ENCODE peak calls at places on chromosomes 11 and 22, in seven cellular contexts. Y is esophagus muscularis mucosa, R is stomach, Z is sigmoid colon, D is endothelial cell of umbilical vein, B is transverse colon, W is breast epithelium. J is an unnamed sample.

GRCh38 chr11:32385998-32386397 is 49.3 kb downstream of the WT1 start:
- DNase-seq in W (no peak), Y (no peak), Z (no peak), B (peak; percentile 24), D (peak; percentile 14), R (no peak), J (no peak)

GRCh38 chr22:42904049-42904448 is 47.0 kb upstream of the ARFGAP3 start:
- DNase-seq in D (no peak), W (no peak), B (no peak), Z (no peak), R (no peak), Y (no peak), J (no peak)

GRCh38 chr11:60345489-60345888 is 18.4 kb downstream of the MS4A6E start:
- DNase-seq in W (no peak), R (peak; percentile 46), B (peak; percentile 37), Y (no peak), D (peak; percentile 54), Z (no peak), J (no peak)

GRCh38 chr11:11810764-11811726 is 30.7 kb upstream of the USP47 start:
- DNase-seq in D (no peak), B (no peak), W (no peak), Z (no peak), Y (no peak), R (no peak), J (no peak)

GRCh38 chr11:2691991-2692841 is 7.6 kb downstream of the KCNQ1OT1 start:
- DNase-seq in W (no peak), D (no peak), Y (no peak), Z (peak; percentile 40), B (no peak), R (no peak), J (peak; percentile 32)

GRCh38 chr11:73184953-73185671 is 33.0 kb upstream of the P2RY2 start:
- DNase-seq in Y (no peak), Z (peak; percentile 71), W (no peak), B (peak; percentile 82), R (peak; percentile 75), D (peak; percentile 75), J (peak; percentile 74)

GRCh38 chr11:68727783-68728182 is 23.5 kb downstream of the TESMIN start:
- DNase-seq in Y (no peak), B (no peak), R (no peak), W (no peak), D (peak; percentile 14), Z (no peak), J (no peak)

GRCh38 chr11:62245271-62245753 is 3.3 kb downstream of the SCGB1D2 start:
- DNase-seq in Z (no peak), Y (no peak), D (peak; percentile 51), R (peak; percentile 28), B (no peak), W (no peak), J (no peak)

GRCh38 chr11:97937501-97937900 is 1083.2 kb upstream of the CNTN5 start:
- DNase-seq in R (no peak), D (peak; percentile 6), Z (no peak), B (no peak), Y (no peak), W (no peak), J (no peak)

GRCh38 chr11:14768789-14769188 is 123.2 kb downstream of the CYP2R1 start:
- DNase-seq in Z (no peak), R (no peak), Y (no peak), D (no peak), W (no peak), B (no peak), J (no peak)

GRCh38 chr11:35418282-35418846 is 994 bp downstream of the SLC1A2 start:
- DNase-seq in D (no peak), Z (no peak), W (no peak), Y (no peak), R (no peak), B (no peak), J (no peak)

GRCh38 chr11:70229737-70230136 is 26.6 kb downstream of the FADD start:
- DNase-seq in Y (no peak), B (no peak), W (no peak), R (no peak), D (no peak), Z (no peak), J (no peak)

GRCh38 chr22:32080904-32081303 is 37.8 kb downstream of the SLC5A1 start:
- DNase-seq in Z (no peak), Y (peak; percentile 68), W (no peak), R (peak; percentile 45), B (peak; percentile 39), D (peak; percentile 11), J (no peak)

GRCh38 chr11:102268083-102268984 is 49.0 kb upstream of the BIRC3 start:
- DNase-seq in B (peak; percentile 95), Y (no peak), W (peak; percentile 95), Z (peak; percentile 85), R (peak; percentile 95), D (peak; percentile 51), J (peak; percentile 90)

GRCh38 chr22:49549851-49550430 is 277.7 kb downstream of the BRD1 start:
- DNase-seq in Z (no peak), R (no peak), W (no peak), D (no peak), B (no peak), Y (no peak), J (peak; percentile 25)

GRCh38 chr22:49551446-49551845 is 276.2 kb downstream of the BRD1 start:
- DNase-seq in Z (no peak), B (no peak), R (no peak), Y (no peak), W (no peak), D (no peak), J (peak; percentile 52)

GRCh38 chr22:49551897-49552659 is 275.6 kb downstream of the BRD1 start:
- DNase-seq in W (no peak), D (no peak), Z (peak; percentile 24), Y (no peak), R (no peak), B (no peak), J (peak; percentile 49)

GRCh38 chr22:49549256-49549655 is 278.4 kb downstream of the BRD1 start:
- DNase-seq in D (no peak), Z (peak; percentile 34), B (no peak), Y (no peak), W (no peak), R (no peak), J (peak; percentile 47)

DNA sequence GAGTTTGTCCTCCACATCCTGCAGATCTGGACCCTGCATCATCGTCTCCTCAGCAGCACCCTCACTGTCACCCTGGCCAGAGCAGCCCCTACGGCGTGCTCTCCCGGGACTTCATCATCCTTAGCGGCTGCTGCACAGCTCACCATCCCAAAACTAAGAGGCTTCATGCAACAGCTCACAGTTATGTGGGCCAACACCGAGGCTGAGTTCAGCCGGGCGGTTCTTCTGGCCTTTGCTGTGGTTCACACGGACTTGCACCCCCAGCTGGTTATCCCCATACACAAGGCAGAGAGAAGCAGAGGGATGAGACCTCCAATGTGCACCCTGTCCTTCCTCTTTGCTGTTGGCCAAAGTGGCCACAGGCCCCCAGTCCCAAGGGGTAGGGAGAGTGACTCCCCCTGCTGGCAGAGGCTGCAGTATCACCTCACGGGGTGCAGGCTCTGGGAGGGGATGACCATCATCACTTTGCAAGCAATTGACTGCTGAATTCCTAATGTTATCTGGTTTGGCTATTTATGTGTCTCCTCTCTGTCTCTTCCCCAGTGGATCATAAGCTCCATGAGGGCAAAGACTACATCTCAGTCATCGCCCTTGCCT is 276.8 kb downstream of the BRD1 start:
- DNase-seq in Y (no peak), R (no peak), D (no peak), B (no peak), W (no peak), Z (peak; percentile 22), J (peak; percentile 55)
- TF ChIP-seq CTCF in Y (no peak), R (no peak), D (no peak), B (no peak), W (no peak), Z (no peak), J (no peak)

DNA sequence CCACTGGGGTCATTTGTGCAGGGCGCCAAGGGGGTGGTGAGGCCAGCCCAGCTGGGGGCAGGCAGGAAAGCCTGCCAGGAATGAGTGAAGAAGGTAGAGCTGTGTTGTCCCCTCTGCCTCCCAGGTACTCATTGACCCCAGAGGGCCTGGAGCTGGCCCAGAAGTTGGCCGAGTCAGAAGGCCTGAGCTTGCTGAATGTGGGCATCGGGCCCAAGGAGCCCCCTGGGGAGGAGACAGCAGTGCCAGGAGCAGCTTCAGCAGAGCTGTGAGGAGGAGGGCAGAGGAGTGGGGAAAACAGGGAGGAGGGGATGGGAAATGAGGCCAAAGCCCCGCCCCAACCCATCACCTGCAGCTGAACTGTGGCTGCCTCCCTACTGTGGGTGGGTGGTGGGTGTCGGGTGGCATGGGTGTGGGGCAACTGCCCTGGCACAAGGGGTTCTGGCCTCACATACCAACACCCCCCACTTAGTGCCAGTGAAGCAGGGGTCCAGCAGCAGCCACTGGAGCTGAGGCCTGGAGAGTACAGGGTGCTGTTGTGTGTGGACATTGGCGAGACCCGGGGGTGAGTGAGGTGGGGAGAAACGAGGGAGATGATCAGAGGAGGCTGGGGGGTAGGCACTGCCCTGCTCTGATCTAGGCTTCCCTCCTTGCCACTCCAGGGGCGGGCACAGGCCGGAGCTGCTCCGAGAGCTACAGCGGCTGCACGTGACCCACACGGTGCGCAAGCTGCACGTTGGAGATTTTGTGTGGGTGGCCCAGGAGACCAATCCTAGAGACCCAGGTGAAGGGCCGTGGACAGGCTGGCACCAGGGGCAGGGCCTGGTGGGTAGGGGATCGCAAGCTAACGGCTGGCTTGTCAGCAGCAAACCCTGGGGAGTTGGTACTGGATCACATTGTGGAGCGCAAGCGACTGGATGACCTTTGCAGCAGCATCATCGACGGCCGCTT is 3.0 kb downstream of the MUS81 start:
- DNase-seq in R (no peak), D (no peak), Z (peak; percentile 70), W (no peak), Y (no peak), B (no peak), J (no peak)
- TF ChIP-seq POLR2A in R (no peak), D (no peak), Z (no peak), W (no peak), Y (no peak), B (no peak), J (no peak)

DNA sequence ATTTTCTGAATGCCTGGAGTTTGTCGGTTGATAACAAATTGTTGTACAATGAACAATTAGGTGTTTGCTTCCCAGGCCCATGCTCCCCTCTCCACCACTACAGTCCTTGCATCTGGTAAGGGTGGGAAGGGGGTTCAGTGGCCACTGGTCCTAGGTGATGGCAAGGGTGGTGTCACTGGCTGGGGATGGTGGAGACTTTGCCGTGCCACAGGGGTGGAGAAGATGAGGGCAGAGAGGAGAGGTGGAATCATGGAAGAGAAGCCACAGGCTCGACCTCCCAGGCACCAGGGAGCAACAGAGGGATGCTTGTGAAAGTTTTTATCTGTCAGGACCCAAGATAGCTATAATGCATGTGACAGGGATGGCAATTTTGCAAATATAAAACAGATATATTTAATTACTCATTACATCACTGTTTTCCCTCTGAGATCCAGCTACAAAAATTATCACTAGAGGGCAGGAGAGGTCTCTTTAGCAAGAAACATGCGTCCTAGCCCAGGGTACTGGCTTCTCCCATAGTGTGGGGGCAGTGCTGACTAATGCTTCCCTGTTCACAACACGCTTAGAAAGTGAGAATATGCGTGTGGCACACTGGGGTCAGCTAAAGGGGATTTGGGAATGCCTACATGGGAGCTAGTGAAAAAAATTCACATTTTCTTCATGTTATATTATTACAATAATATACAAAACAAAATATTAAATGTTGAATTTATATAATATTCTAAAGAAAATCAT is 49.0 kb upstream of the AMPD3 start:
- DNase-seq in R (peak; percentile 48), Z (peak; percentile 88), B (peak; percentile 58), D (peak; percentile 89), W (peak; percentile 54), Y (peak; percentile 92), J (no peak)
- TF ChIP-seq POLR2AphosphoS5 in R (no peak), Z (peak; percentile 46), B (peak; percentile 11), D (no peak), W (peak; percentile 26), Y (peak; percentile 75), J (peak; percentile 29)

DNA sequence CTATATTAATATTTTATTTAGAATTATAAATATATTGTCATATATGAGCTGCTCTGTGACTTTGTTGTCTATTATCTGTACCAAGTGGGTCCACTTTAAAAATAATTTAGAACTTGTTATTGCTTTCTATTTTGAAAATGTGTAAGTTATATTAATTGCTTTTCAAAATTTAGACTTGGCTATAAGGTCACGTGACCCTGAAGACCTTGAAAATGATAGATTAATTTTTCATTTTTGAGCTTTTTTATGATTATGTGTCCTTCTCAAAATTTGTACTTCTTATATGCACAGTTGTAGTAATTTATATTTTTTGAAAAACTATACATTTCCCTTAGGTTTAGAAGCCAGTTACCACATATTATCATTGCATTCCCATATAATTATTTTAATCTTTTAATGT is 697.0 kb upstream of the ANO5 start:
- DNase-seq in W (no peak), D (no peak), B (no peak), Y (no peak), Z (no peak), R (no peak), J (no peak)
- TF ChIP-seq CTCF in W (no peak), D (no peak), B (no peak), Y (no peak), Z (no peak), R (no peak), J (no peak)